ENCODE peak calls at places on chromosomes 7 and 10, in six cellular contexts. E is T-cell; S is DMS153; X is activated CD4-positive, alpha-beta T cell treated with anti-CD3 and anti-CD28 coated beads, Interleukin-2, amount 10 ng/mL, durations not matched to agents 7 days and 5 days; Y is fibroblast of pulmonary artery; K is upper lobe of right lung. A is an unnamed sample.

GRCh38 chr10:24920907-24921881 is 31.2 kb downstream of the PRTFDC1 start:
- DNase-seq in E (no peak), S (no peak), X (peak; percentile 6), Y (peak; percentile 97), K (peak; percentile 73), A (no peak)

GRCh38 chr7:130352335-130353074 is 7.9 kb downstream of the CPA5 start:
- DNase-seq in X (no peak), S (peak; percentile 75), K (no peak), Y (peak; percentile 73), E (no peak), A (peak; percentile 98)

GRCh38 chr7:22962775-22963358 is 51.1 kb downstream of the HYCC1 start:
- DNase-seq in S (no peak), K (no peak), E (no peak), X (no peak), Y (no peak), A (no peak)

GRCh38 chr7:66016131-66016461 is 34.1 kb upstream of the GUSB start:
- DNase-seq in S (no peak), E (no peak), Y (peak; percentile 33), X (no peak), K (no peak), A (no peak)

GRCh38 chr7:45217358-45217757 is 59.8 kb downstream of the RAMP3 start:
- DNase-seq in X (no peak), Y (no peak), E (no peak), S (no peak), K (no peak), A (no peak)

GRCh38 chr7:109694122-109694521 is 1124.4 kb downstream of the DNAJB9 start:
- DNase-seq in S (no peak), X (no peak), K (no peak), Y (no peak), E (no peak), A (no peak)

GRCh38 chr10:88428442-88428841 is 154.7 kb downstream of the RNLS start:
- DNase-seq in X (no peak), E (no peak), K (no peak), S (peak; percentile 76), Y (peak; percentile 31), A (no peak)

GRCh38 chr10:69576334-69577011 is 3.3 kb upstream of the NEUROG3 start:
- DNase-seq in Y (no peak), K (no peak), S (no peak), X (no peak), E (no peak), A (no peak)

GRCh38 chr7:116139007-116139406 is 71.3 kb upstream of the TES start:
- DNase-seq in K (no peak), X (no peak), S (no peak), E (no peak), Y (peak; percentile 18), A (no peak)

GRCh38 chr7:94394399-94395140 is at the start of gene COL1A2:
- DNase-seq in S (peak; percentile 5), X (no peak), E (no peak), K (peak; percentile 71), Y (peak; percentile 98), A (no peak)

GRCh38 chr10:50992356-50992866 is 81.9 kb upstream of the PRKG1 start:
- DNase-seq in X (no peak), E (no peak), S (no peak), K (no peak), Y (peak; percentile 48), A (no peak)

GRCh38 chr10:52239771-52240170 is 74.3 kb upstream of the DKK1 start:
- DNase-seq in E (no peak), S (no peak), X (no peak), Y (no peak), K (no peak), A (no peak)

GRCh38 chr7:54968018-54968417 is 50.8 kb upstream of the EGFR start:
- DNase-seq in S (no peak), X (no peak), K (no peak), Y (no peak), E (no peak), A (no peak)

GRCh38 chr10:14953452-14954000 is 370 bp downstream of the DCLRE1C start:
- DNase-seq in K (no peak), Y (peak; percentile 62), X (no peak), S (no peak), E (no peak), A (no peak)

GRCh38 chr7:128932862-128933821 is 4.6 kb upstream of the IRF5 start:
- DNase-seq in K (peak; percentile 66), X (peak; percentile 62), Y (no peak), S (no peak), E (peak; percentile 30), A (no peak)

GRCh38 chr7:129612112-129613015 is 844 bp downstream of the NRF1 start:
- DNase-seq in K (peak; percentile 80), S (no peak), Y (peak; percentile 57), E (peak; percentile 17), X (peak; percentile 28), A (peak; percentile 59)

GRCh38 chr7:100966542-100967291 is 2.6 kb upstream of the MUC12 start:
- DNase-seq in S (no peak), X (no peak), E (no peak), K (peak; percentile 68), Y (no peak), A (no peak)

GRCh38 chr10:124629842-124630241 is 114.3 kb downstream of the FAM53B start:
- DNase-seq in Y (no peak), K (no peak), E (no peak), S (no peak), X (no peak), A (no peak)

GRCh38 chr10:121959671-121960070 is 15.3 kb downstream of the NSMCE4A start:
- DNase-seq in S (no peak), E (no peak), K (no peak), Y (no peak), X (no peak), A (no peak)

GRCh38 chr7:12210179-12211053 is 678 bp upstream of the TMEM106B start:
- DNase-seq in S (peak; percentile 58), Y (no peak), X (no peak), K (peak; percentile 73), E (no peak), A (no peak)

GRCh38 chr7:36546331-36546730 is 156.7 kb downstream of the ANLN start:
- DNase-seq in K (no peak), X (no peak), E (no peak), Y (no peak), S (no peak), A (no peak)

GRCh38 chr7:83162402-83163256 is at the start of gene PCLO:
- DNase-seq in E (peak; percentile 2), X (peak; percentile 40), Y (peak; percentile 47), K (peak; percentile 94), S (peak; percentile 93), A (peak; percentile 92)

GRCh38 chr10:132651511-132652029 is 114.0 kb downstream of the INPP5A start:
- DNase-seq in X (no peak), E (no peak), S (no peak), Y (no peak), K (no peak), A (no peak)

GRCh38 chr10:28807760-28808613 is 130.7 kb downstream of the BAMBI start:
- DNase-seq in K (no peak), Y (peak; percentile 62), E (no peak), S (no peak), X (no peak), A (no peak)

GRCh38 chr10:95308389-95309302 is 17.8 kb upstream of the PDLIM1 start:
- DNase-seq in K (peak; percentile 85), X (no peak), S (no peak), Y (peak; percentile 98), E (no peak), A (peak; percentile 31)

GRCh38 chr7:6273380-6273837 is 985 bp upstream of the CYTH3 start:
- DNase-seq in Y (no peak), S (peak; percentile 82), X (no peak), E (no peak), K (no peak), A (peak; percentile 82)

GRCh38 chr7:3154317-3154716 is 110.7 kb upstream of the CARD11 start:
- DNase-seq in S (no peak), E (no peak), Y (no peak), X (no peak), K (peak; percentile 38), A (no peak)

GRCh38 chr7:30931161-30931926 is 19.7 kb downstream of the AQP1 start:
- DNase-seq in S (no peak), K (peak; percentile 60), E (no peak), X (no peak), Y (peak; percentile 69), A (no peak)

GRCh38 chr7:72292794-72293193 is 119.3 kb downstream of the CALN1 start:
- DNase-seq in X (no peak), E (no peak), K (no peak), Y (no peak), S (no peak), A (no peak)

GRCh38 chr10:46555366-46555712 is 1.1 kb downstream of the GPRIN2 start:
- DNase-seq in K (no peak), S (no peak), X (peak; percentile 5), E (no peak), Y (no peak), A (no peak)

GRCh38 chr7:140688341-140688740 is 8.2 kb upstream of the NDUFB2 start:
- DNase-seq in Y (no peak), S (no peak), E (no peak), X (no peak), K (no peak), A (no peak)

GRCh38 chr10:126334272-126334671 is 54.0 kb downstream of the ADAM12 start:
- DNase-seq in Y (no peak), E (no peak), S (no peak), X (no peak), K (no peak), A (no peak)